ENCODE peak calls at places on chromosomes 12 and 14, in five cellular contexts. I is GM23338; K is AG10803; P is CD8-positive, alpha-beta memory T cell; S is heart left ventricle. E is an unnamed sample.

GRCh38 chr14:104984056-104984894 is 1.3 kb upstream of the CLBA1 start:
- DNase-seq in I (no peak), K (no peak), P (no peak), S (no peak), E (no peak)

GRCh38 chr14:24952851-24953666 is 96.9 kb downstream of the STXBP6 start:
- DNase-seq in I (peak), K (no peak), P (no peak), S (peak), E (no peak)

GRCh38 chr12:111444706-111445310 is 39.1 kb downstream of the SH2B3 start:
- DNase-seq in I (peak), K (peak), P (peak), S (peak), E (peak)

GRCh38 chr12:12776261-12776660 is 9.2 kb upstream of the APOLD1 start:
- DNase-seq in I (no peak), K (no peak), P (no peak), S (no peak), E (peak)

GRCh38 chr12:88993655-88994054 is 358.6 kb downstream of the DUSP6 start:
- DNase-seq in I (peak), K (peak), P (no peak), S (no peak), E (peak)

GRCh38 chr12:98741229-98741614 is 96.1 kb downstream of the APAF1 start:
- DNase-seq in I (no peak), K (no peak), P (no peak), S (no peak), E (no peak)

GRCh38 chr12:111596985-111597730 is 2.0 kb downstream of the ATXN2 start:
- DNase-seq in I (peak), K (peak), P (no peak), S (peak), E (peak)

GRCh38 chr14:77026166-77026929 is 2.2 kb downstream of the IRF2BPL start:
- DNase-seq in I (peak), K (peak), P (no peak), S (no peak), E (peak)

GRCh38 chr14:96564389-96564788 is 62.2 kb downstream of the PAPOLA start:
- DNase-seq in I (no peak), K (no peak), P (no peak), S (no peak), E (peak)

GRCh38 chr12:28507867-28508266 is 317.6 kb downstream of the CCDC91 start:
- DNase-seq in I (no peak), K (no peak), P (no peak), S (no peak), E (no peak)

GRCh38 chr14:93042968-93043940 is 72.5 kb downstream of the ITPK1 start:
- DNase-seq in I (no peak), K (peak), P (no peak), S (peak), E (peak)

GRCh38 chr12:8849785-8850184 is 27.4 kb downstream of the A2ML1 start:
- DNase-seq in I (no peak), K (no peak), P (no peak), S (no peak), E (no peak)
- H3K4me3 ChIP-seq in I (no peak), K (no peak), P (no peak), S (no peak), E (no peak)

GRCh38 chr12:81757731-81758325 is 1.3 kb downstream of the PPFIA2 start:
- DNase-seq in I (no peak), K (no peak), P (no peak), S (no peak), E (no peak)

GRCh38 chr12:81759215-81759991 is at the start of gene PPFIA2:
- DNase-seq in I (peak), K (peak), P (no peak), S (peak), E (peak)

DNA sequence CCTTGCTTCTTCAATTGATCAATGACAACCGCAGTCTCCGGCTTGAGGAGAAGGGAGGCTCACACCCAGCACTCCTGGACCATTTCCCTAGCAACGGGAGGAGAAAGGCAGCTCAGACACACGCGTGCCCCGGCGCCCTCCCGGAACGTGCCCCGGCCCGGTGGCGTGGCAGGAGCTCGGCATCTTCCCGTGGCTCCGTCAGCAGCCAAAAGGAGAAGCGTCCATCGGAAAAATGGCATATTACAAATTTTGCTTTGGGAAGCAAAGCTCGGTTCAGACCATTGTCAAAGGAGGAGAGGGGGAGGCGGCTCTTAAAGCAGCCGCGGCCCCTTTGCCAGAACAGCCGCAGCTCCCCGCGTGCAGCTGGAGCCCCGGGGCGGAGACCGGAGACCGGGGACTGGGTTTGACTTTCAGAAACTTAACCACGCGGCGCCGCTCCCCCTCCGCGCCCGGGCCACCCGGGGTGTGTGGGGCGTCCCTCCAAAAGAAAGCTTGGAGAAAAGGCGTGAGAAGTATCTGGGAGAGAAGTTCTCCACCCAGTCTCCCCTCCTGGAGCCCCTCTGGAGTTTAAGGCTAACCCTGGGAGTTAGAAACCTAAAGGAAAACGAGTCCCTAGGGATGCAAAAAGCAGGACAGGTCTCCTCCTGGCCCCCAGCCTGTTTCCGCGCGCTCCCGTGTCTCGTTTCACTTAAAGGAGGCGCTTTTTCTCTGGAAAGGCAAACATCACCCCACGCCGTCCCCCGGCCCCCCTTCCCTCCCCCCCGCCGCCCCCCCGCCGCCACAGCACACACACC is 532 bp downstream of the PPFIA2 start:
- DNase-seq in I (peak), K (peak), P (no peak), S (peak), E (peak)
- H3K4me3 ChIP-seq in I (peak), K (peak), P (no peak), S (peak), E (peak)

GRCh38 chr14:72318648-72319047 is 386.4 kb downstream of the RGS6 start:
- DNase-seq in I (no peak), K (no peak), P (no peak), S (no peak), E (no peak)
- H3K4me3 ChIP-seq in I (no peak), K (no peak), P (no peak), S (no peak), E (no peak)

GRCh38 chr12:109735051-109735521 is 21.5 kb downstream of the FAM222A start:
- DNase-seq in I (no peak), K (no peak), P (no peak), S (peak), E (no peak)

GRCh38 chr12:109735825-109736551 is 22.4 kb downstream of the FAM222A start:
- DNase-seq in I (no peak), K (no peak), P (no peak), S (peak), E (no peak)

GRCh38 chr12:109737631-109738030 is 24.0 kb downstream of the FAM222A start:
- DNase-seq in I (no peak), K (no peak), P (no peak), S (peak), E (no peak)

GRCh38 chr12:109737111-109737510 is 23.5 kb downstream of the FAM222A start:
- DNase-seq in I (no peak), K (no peak), P (no peak), S (peak), E (no peak)

GRCh38 chr12:109736552-109737108 is 23.0 kb downstream of the FAM222A start:
- DNase-seq in I (peak), K (peak), P (no peak), S (peak), E (peak)
- H3K4me3 ChIP-seq in I (no peak), K (no peak), P (no peak), S (no peak), E (no peak)

DNA sequence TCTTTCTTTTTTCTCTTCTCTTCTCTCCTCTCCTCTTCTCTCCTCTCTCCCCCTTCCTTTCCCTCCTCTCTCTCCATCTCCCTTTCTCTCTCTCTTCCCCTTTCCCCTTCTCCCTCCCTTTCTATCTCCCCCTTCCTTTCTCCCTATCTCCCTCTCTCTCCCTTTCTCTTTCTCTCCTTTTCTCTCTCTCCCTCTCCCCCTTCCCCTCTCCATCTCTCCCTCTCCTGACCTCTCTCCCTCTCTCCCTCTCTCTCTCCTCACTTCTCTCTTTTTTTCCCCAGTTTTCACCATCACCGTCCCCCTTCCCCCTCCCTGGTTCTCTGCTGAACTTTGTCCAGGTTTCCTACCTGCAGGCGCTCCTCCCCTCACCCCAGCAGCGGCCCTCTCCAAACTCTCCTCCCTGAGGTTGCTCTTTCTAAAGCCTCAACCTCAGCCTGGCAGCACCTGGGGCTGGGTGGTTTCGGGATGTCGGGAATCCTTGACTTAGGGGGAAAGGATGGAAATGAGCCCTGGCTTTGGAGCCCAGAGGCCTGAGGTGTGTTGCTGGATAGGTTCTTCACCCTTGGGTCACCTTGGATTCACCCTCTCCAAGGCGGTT is 14.7 kb upstream of the TBX3 start:
- DNase-seq in I (peak), K (no peak), P (no peak), S (no peak), E (no peak)
- H3K4me3 ChIP-seq in I (peak), K (peak), P (no peak), S (no peak), E (no peak)

GRCh38 chr12:68497112-68497511 is 113.6 kb upstream of the RAP1B start:
- DNase-seq in I (no peak), K (no peak), P (no peak), S (no peak), E (no peak)

GRCh38 chr12:68495666-68496065 is 115.0 kb upstream of the RAP1B start:
- DNase-seq in I (no peak), K (peak), P (no peak), S (no peak), E (peak)

GRCh38 chr12:68499616-68500015 is 111.1 kb upstream of the RAP1B start:
- DNase-seq in I (no peak), K (peak), P (no peak), S (no peak), E (no peak)

GRCh38 chr12:68498736-68499135 is 112.0 kb upstream of the RAP1B start:
- DNase-seq in I (peak), K (no peak), P (no peak), S (no peak), E (no peak)

GRCh38 chr12:68497702-68498101 is 113.0 kb upstream of the RAP1B start:
- DNase-seq in I (no peak), K (peak), P (no peak), S (no peak), E (peak)
- H3K4me3 ChIP-seq in I (no peak), K (no peak), P (no peak), S (no peak), E (no peak)

DNA sequence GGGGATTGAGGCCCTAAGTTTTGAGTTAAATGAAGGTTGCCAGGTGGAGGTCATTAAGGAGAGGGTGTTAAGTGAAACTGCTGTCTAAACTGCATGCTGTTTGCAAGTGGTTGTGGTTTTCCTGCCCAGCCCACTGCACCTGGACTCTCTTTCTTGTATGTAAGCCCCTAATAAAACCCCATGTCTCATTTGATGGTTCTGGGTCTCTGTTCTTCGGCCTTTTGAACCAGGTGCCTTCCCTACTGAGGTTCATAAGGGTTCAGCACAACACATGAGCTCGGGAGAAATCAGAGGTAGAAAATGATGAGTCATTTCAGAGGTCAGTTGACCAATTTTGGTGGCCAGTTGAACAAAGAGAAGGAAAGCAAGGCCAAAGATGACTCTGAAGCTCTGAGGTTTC is 382.5 kb downstream of the RPS29 start:
- DNase-seq in I (no peak), K (no peak), P (no peak), S (no peak), E (no peak)
- H3K4me3 ChIP-seq in I (no peak), K (no peak), P (no peak), S (no peak), E (no peak)

GRCh38 chr12:130300725-130301124 is 37.0 kb upstream of the PIWIL1 start:
- DNase-seq in I (no peak), K (no peak), P (no peak), S (no peak), E (no peak)
- H3K4me3 ChIP-seq in I (no peak), K (no peak), P (no peak), S (no peak), E (no peak)

E was measured in fibroblast of the aortic adventitia.